ENCODE peak calls at places on chromosomes 6 and 20, in nine cellular contexts. T is psoas muscle; F is left ventricle myocardium inferior; Z is AG04450; L is coronary artery; X is left lung; V is CD8-positive, alpha-beta T cell; J is heart right ventricle; D is small intestine. K is an unnamed sample.

GRCh38 chr6:159398633-159399032 is 229.4 kb downstream of the FNDC1 start:
- DNase-seq in L (no peak), T (no peak), F (no peak), Z (no peak), V (no peak), D (no peak), X (no peak), J (no peak), K (no peak)

GRCh38 chr6:112183271-112183671 is 71.1 kb downstream of the LAMA4 start:
- DNase-seq in X (no peak), L (no peak), T (no peak), Z (peak; percentile 44), J (no peak), V (no peak), D (no peak), F (no peak), K (no peak)

GRCh38 chr6:155510879-155511278 is 55.2 kb upstream of the NOX3 start:
- DNase-seq in X (no peak), D (no peak), T (no peak), Z (no peak), L (no peak), F (no peak), J (no peak), V (no peak), K (no peak)

GRCh38 chr20:19129306-19129705 is 83.1 kb upstream of the SLC24A3 start:
- DNase-seq in D (no peak), J (no peak), X (no peak), V (no peak), L (no peak), Z (no peak), T (no peak), F (no peak), K (no peak)

GRCh38 chr20:38870733-38871559 is 55.3 kb upstream of the FAM83D start:
- DNase-seq in V (no peak), X (peak; percentile 50), D (peak; percentile 52), F (no peak), L (no peak), J (no peak), T (no peak), Z (no peak), K (no peak)

GRCh38 chr20:5081196-5081595 is 38.6 kb downstream of the PCNA start:
- DNase-seq in Z (no peak), X (no peak), D (no peak), L (no peak), V (no peak), J (no peak), T (no peak), F (no peak), K (no peak)

GRCh38 chr6:45112711-45113110 is 215.4 kb upstream of the RUNX2 start:
- DNase-seq in T (no peak), D (no peak), F (no peak), V (no peak), X (no peak), J (no peak), Z (no peak), L (no peak), K (no peak)

GRCh38 chr20:23334111-23334510 is 16.5 kb upstream of the NXT1 start:
- DNase-seq in X (no peak), L (no peak), T (no peak), V (no peak), Z (no peak), J (no peak), F (no peak), D (peak; percentile 20), K (no peak)

GRCh38 chr6:106490974-106491373 is 130.5 kb downstream of the CRYBG1 start:
- DNase-seq in V (no peak), L (no peak), X (no peak), Z (no peak), F (no peak), J (no peak), D (no peak), T (no peak), K (no peak)

GRCh38 chr6:140623498-140623897 is 1249.0 kb upstream of the CITED2 start:
- DNase-seq in X (no peak), V (no peak), T (no peak), L (no peak), F (no peak), Z (peak; percentile 61), J (no peak), D (no peak), K (peak; percentile 64)

GRCh38 chr6:152338335-152339125 is 298.6 kb downstream of the SYNE1 start:
- DNase-seq in L (no peak), T (peak; percentile 63), J (peak; percentile 60), Z (no peak), F (peak; percentile 70), X (peak; percentile 38), D (peak; percentile 37), V (peak; percentile 55), K (no peak)

GRCh38 chr6:30880563-30881252 is 3.6 kb upstream of the DDR1 start:
- DNase-seq in X (no peak), F (no peak), D (no peak), T (no peak), L (no peak), V (no peak), J (no peak), Z (no peak), K (no peak)

GRCh38 chr6:78867020-78867369 is 356 bp upstream of the IRAK1BP1 start:
- DNase-seq in T (no peak), V (no peak), J (no peak), D (no peak), L (no peak), X (no peak), Z (no peak), F (no peak), K (no peak)

GRCh38 chr6:43496370-43497128 is 13.6 kb downstream of the LRRC73 start:
- DNase-seq in V (no peak), L (no peak), Z (no peak), T (no peak), X (no peak), J (no peak), D (no peak), F (no peak), K (no peak)

GRCh38 chr20:36093025-36093803 is 61.3 kb upstream of the EPB41L1 start:
- DNase-seq in Z (no peak), X (peak; percentile 73), J (peak; percentile 51), L (no peak), V (no peak), D (peak; percentile 67), F (peak; percentile 58), T (peak; percentile 65), K (no peak)

GRCh38 chr6:156832166-156832743 is 55.1 kb downstream of the ARID1B start:
- DNase-seq in D (peak; percentile 9), T (peak; percentile 39), J (no peak), F (peak; percentile 52), Z (no peak), L (no peak), V (no peak), X (no peak), K (no peak)

GRCh38 chr6:90294614-90294988 is 2.0 kb downstream of the BACH2 start:
- DNase-seq in Z (no peak), X (no peak), F (no peak), J (no peak), D (no peak), L (no peak), T (no peak), V (no peak), K (no peak)

GRCh38 chr6:155599571-155599970 is 143.9 kb upstream of the NOX3 start:
- DNase-seq in Z (no peak), X (no peak), T (no peak), V (no peak), L (no peak), J (no peak), D (no peak), F (no peak), K (no peak)

GRCh38 chr6:149334682-149335160 is 17.2 kb downstream of the TAB2 start:
- DNase-seq in J (no peak), L (no peak), T (peak; percentile 28), V (no peak), Z (peak; percentile 32), D (no peak), X (no peak), F (no peak), K (peak; percentile 53)

DNA sequence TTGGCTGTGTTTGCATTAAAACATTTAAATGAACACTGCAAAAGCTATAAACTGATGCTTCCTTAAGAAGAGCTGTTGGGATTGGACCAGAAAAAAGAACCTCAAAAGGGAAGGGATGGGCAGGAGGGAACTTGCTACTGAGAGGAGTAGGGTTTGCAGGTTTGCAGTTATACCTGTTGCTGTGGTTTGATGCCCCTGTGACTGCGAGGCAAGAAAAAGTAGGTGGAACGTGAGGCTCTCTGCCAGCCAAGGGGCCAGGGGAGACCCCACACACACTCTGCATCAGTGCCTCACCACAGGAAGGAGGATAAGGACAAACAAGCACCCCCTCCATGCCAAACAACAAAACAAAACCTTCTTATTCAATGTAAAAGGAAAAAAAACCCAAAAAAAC is 197.1 kb downstream of the BCAS1 start:
- DNase-seq in V (no peak), Z (no peak), L (no peak), J (no peak), F (no peak), D (no peak), X (no peak), T (no peak), K (no peak)
- H3K4me3 ChIP-seq in V (peak overlapping the region; percentile 56), Z (no peak overlapping the region), L (no peak overlapping the region), J (peak overlapping the region; percentile 18), F (no peak overlapping the region), D (no peak overlapping the region), X (no peak overlapping the region), T (no peak overlapping the region), K (no peak overlapping the region)

GRCh38 chr6:85866758-85867401 is 224.2 kb upstream of the SYNCRIP start:
- DNase-seq in F (no peak), V (no peak), J (no peak), D (no peak), X (no peak), T (no peak), Z (no peak), L (no peak), K (no peak)
- H3K4me3 ChIP-seq in F (peak overlapping the region; percentile 58), V (no peak overlapping the region), J (no peak overlapping the region), D (no peak overlapping the region), X (no peak overlapping the region), T (peak overlapping the region; percentile 55), Z (no peak overlapping the region), L (peak overlapping the region; percentile 70), K (no peak overlapping the region)

GRCh38 chr6:1917628-1918371 is 308.1 kb downstream of the FOXC1 start:
- DNase-seq in L (no peak), F (no peak), X (no peak), Z (peak; percentile 26), T (no peak), D (peak; percentile 31), V (no peak), J (no peak), K (peak; percentile 60)
- H3K4me3 ChIP-seq in L (no peak overlapping the region), F (no peak overlapping the region), X (no peak overlapping the region), Z (no peak overlapping the region), T (no peak overlapping the region), D (no peak overlapping the region), V (no peak overlapping the region), J (no peak overlapping the region), K (no peak overlapping the region)

DNA sequence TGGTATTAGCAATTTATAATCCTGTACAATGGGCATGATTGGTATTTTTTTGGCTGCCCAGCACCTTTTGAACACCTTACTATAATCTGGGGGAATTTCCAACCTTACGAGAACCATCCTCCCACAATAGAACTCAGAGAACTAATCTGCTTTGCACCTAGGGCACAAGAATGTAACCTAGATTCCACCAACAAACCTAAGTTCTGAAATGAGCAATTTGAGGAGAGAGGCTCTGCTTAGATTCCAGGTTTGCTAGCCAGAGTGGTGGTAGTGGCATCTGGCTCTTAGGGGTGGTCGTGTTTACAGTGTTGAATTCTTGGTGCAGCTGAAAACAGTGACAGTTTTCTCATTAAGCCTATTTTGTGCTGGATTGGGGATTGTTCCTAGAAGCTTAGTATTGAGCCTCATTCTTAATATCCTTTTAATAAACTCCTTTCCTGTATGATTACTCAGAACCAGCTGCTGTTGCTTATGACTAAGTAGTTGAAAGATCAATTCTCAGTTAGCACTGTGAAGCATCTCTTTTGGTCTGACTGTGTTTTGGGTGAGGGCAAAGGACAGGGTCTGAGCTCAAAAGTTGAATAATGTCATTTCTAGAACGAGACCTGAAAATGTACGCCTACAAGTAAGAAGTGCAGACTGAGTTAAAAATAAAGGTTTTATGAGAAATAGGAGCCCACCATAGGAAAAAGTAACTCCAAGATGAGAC is 385.6 kb downstream of the CDKAL1 start:
- DNase-seq in D (no peak), V (no peak), L (no peak), J (no peak), X (no peak), Z (no peak), T (no peak), F (no peak), K (no peak)
- H3K4me3 ChIP-seq in D (no peak overlapping the region), V (no peak overlapping the region), L (no peak overlapping the region), J (no peak overlapping the region), X (no peak overlapping the region), Z (no peak overlapping the region), T (no peak overlapping the region), F (no peak overlapping the region), K (no peak overlapping the region)